ENCODE peak calls at places on chromosomes 16 and 17, in five cellular contexts. One of them, this sample, is unnamed.

GRCh38 chr17:64357191-64357981 is 33.3 kb downstream of the PECAM1 start:
- DNase-seq in small intestine: no peak
- DNase-seq in sigmoid colon: peak
- DNase-seq in upper lobe of right lung: peak
- DNase-seq in mesendoderm: peak
- DNase-seq in this sample: peak

GRCh38 chr17:64390066-64390465 is 594 bp downstream of the PECAM1 start:
- DNase-seq in small intestine: no peak
- DNase-seq in sigmoid colon: no peak
- DNase-seq in upper lobe of right lung: no peak
- DNase-seq in mesendoderm: no peak
- DNase-seq in this sample: no peak

GRCh38 chr17:29566473-29567361 is at the start of gene ABHD15:
- DNase-seq in small intestine: peak
- DNase-seq in sigmoid colon: peak
- DNase-seq in upper lobe of right lung: peak
- DNase-seq in mesendoderm: peak
- DNase-seq in this sample: no peak

GRCh38 chr16:54303613-54304012 is 17.0 kb upstream of the IRX3 start:
- DNase-seq in small intestine: no peak
- DNase-seq in sigmoid colon: no peak
- DNase-seq in upper lobe of right lung: no peak
- DNase-seq in mesendoderm: no peak
- DNase-seq in this sample: no peak

GRCh38 chr16:67847064-67847861 is at the start of gene CENPT:
- DNase-seq in small intestine: peak
- DNase-seq in sigmoid colon: peak
- DNase-seq in upper lobe of right lung: peak
- DNase-seq in mesendoderm: peak
- DNase-seq in this sample: no peak

GRCh38 chr17:49557204-49558024 is 18.3 kb upstream of the NXPH3 start:
- DNase-seq in small intestine: peak
- DNase-seq in sigmoid colon: peak
- DNase-seq in upper lobe of right lung: no peak
- DNase-seq in mesendoderm: peak
- DNase-seq in this sample: no peak

GRCh38 chr17:78263736-78264340 is 32.4 kb downstream of the TMEM235 start:
- DNase-seq in small intestine: no peak
- DNase-seq in sigmoid colon: no peak
- DNase-seq in upper lobe of right lung: peak
- DNase-seq in mesendoderm: no peak
- DNase-seq in this sample: no peak

GRCh38 chr17:53628011-53628410 is 194.7 kb upstream of the KIF2B start:
- DNase-seq in small intestine: no peak
- DNase-seq in sigmoid colon: no peak
- DNase-seq in upper lobe of right lung: no peak
- DNase-seq in mesendoderm: no peak
- DNase-seq in this sample: peak

GRCh38 chr17:40447148-40447644 is 3.9 kb downstream of the IGFBP4 start:
- DNase-seq in small intestine: no peak
- DNase-seq in sigmoid colon: peak
- DNase-seq in upper lobe of right lung: no peak
- DNase-seq in mesendoderm: no peak
- DNase-seq in this sample: no peak

GRCh38 chr17:32226881-32227280 is 38.8 kb upstream of the RHBDL3 start:
- DNase-seq in small intestine: no peak
- DNase-seq in sigmoid colon: no peak
- DNase-seq in upper lobe of right lung: no peak
- DNase-seq in mesendoderm: no peak
- DNase-seq in this sample: no peak

GRCh38 chr17:32223703-32224102 is 41.9 kb upstream of the RHBDL3 start:
- DNase-seq in small intestine: no peak
- DNase-seq in sigmoid colon: no peak
- DNase-seq in upper lobe of right lung: no peak
- DNase-seq in mesendoderm: no peak
- DNase-seq in this sample: no peak

GRCh38 chr17:32222621-32223020 is 43.0 kb upstream of the RHBDL3 start:
- DNase-seq in small intestine: no peak
- DNase-seq in sigmoid colon: no peak
- DNase-seq in upper lobe of right lung: no peak
- DNase-seq in mesendoderm: peak
- DNase-seq in this sample: no peak

DNA sequence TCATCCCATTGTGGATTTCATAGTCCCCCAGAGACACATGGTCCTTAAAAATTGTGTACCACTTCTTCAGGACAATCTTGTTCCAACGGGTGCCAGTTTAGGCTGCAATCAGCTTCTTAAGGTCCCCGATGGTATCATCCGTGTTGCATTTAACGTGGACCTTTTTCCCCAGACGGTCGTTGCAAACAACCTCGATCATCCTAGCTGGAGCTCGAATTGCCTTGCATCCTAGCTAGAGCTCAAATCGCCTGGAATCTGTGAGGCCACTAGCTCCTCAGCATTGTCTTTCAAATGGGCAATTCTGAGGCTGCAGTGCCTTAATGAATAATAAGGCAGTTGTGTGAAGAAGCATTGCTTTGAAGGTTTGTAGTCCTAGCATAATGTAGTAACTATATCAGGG is 37.7 kb upstream of the RHBDL3 start:
- DNase-seq in small intestine: no peak
- DNase-seq in sigmoid colon: no peak
- DNase-seq in upper lobe of right lung: no peak
- DNase-seq in mesendoderm: peak
- DNase-seq in this sample: no peak
- H3K4me3 ChIP-seq in small intestine: no peak
- H3K4me3 ChIP-seq in sigmoid colon: no peak
- H3K4me3 ChIP-seq in upper lobe of right lung: no peak
- H3K4me3 ChIP-seq in mesendoderm: no peak
- H3K4me3 ChIP-seq in this sample: no peak

DNA sequence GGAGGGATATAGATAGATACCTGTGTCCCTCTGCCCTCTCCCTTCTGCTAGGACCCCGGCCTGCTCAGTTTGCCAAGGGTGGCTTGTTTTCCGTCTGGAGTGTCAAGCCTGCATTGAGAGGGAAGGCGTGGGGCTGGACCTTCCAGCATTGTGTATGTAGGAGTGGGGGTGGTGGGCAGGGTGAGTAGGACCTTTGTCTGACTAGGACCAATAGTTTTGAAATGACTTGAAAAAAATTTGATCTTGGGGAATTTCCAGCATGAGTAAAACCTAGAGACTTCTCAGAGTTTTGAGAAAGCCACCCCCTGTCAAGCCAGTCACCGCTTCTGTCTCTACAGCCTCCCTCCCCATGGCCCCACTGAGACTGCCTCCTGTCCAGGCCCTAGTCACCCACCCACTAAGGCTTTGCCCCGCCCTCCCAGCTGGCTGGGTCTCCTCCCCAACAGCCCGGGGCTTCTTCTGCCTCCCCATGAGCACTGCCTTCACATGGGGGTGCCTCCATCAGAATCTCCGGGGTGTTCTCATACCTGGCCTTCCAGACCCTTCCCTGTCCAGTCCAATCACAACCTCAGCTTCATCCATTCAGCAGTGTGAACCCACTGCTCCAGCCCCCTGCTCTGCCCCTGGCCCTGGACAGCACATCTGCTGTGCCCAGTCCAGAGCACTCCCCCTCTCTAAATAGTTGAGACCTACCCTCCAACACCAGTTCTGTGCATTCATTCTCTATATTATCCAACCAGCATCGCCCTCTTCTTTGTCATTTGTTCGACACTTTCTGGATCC is 207.0 kb downstream of the MSI2 start:
- DNase-seq in small intestine: no peak
- DNase-seq in sigmoid colon: no peak
- DNase-seq in upper lobe of right lung: no peak
- DNase-seq in mesendoderm: no peak
- DNase-seq in this sample: no peak
- H3K4me3 ChIP-seq in small intestine: no peak
- H3K4me3 ChIP-seq in sigmoid colon: no peak
- H3K4me3 ChIP-seq in upper lobe of right lung: no peak
- H3K4me3 ChIP-seq in mesendoderm: no peak
- H3K4me3 ChIP-seq in this sample: no peak

GRCh38 chr17:17834974-17835373 is 1.8 kb downstream of the SREBF1 start:
- DNase-seq in small intestine: peak
- DNase-seq in sigmoid colon: no peak
- DNase-seq in upper lobe of right lung: no peak
- DNase-seq in mesendoderm: no peak
- DNase-seq in this sample: no peak
- H3K4me3 ChIP-seq in small intestine: peak
- H3K4me3 ChIP-seq in sigmoid colon: peak
- H3K4me3 ChIP-seq in upper lobe of right lung: peak
- H3K4me3 ChIP-seq in mesendoderm: no peak
- H3K4me3 ChIP-seq in this sample: peak

DNA sequence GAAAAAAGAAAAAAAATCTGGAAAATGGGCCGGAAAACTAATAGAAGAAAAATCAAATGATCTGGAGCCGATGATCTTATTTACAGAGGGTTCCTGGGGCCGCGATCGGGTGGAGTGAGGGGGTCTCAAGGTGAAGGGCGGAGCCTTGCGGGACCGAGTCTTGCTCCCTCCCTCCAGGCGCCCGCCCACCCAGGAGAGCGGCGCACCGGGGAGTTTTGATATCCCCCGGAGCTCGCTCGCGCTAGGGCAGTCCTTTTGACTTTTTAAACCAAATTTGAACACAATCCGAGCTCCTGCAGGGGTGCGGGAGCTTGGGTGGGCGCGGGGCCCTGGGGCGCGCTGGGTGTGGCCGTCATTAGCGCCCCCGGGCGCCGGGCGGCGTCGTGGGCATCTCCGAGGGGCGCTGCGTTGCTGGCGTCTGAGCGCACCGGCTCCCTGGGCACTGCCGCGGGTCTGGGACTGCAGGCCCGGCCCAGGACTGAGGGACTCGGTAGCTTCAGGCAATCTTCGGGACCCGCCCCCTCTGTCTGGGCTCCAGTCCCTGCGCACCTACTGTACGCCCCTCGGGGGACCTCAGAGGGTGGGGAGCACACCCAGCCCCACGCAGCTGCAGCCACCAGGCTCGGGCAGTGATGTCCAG is 10.9 kb downstream of the MAF start:
- DNase-seq in small intestine: no peak
- DNase-seq in sigmoid colon: no peak
- DNase-seq in upper lobe of right lung: no peak
- DNase-seq in mesendoderm: no peak
- DNase-seq in this sample: no peak
- H3K4me3 ChIP-seq in small intestine: peak
- H3K4me3 ChIP-seq in sigmoid colon: peak
- H3K4me3 ChIP-seq in upper lobe of right lung: peak
- H3K4me3 ChIP-seq in mesendoderm: no peak
- H3K4me3 ChIP-seq in this sample: no peak

DNA sequence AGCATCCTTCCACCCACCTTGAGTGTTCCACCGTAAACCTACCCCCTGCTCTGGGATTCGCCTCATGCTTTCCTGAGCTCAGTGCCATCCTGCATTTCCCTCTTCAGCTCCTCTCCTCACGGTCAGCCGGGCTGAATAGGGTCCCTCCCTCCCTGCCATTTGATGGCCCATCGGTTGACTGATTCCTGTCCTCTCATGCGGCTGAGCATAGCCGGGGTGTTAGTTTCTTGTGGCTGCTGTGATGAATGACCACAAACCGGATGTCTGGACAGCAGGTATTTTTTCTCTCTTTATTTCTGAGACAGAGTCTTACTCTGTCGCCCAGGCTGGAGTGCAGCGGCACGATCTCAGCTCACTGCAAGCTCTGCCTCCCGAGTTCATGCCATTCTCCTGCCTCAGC is 44.1 kb upstream of the MGAT5B start:
- DNase-seq in small intestine: no peak
- DNase-seq in sigmoid colon: no peak
- DNase-seq in upper lobe of right lung: no peak
- DNase-seq in mesendoderm: no peak
- DNase-seq in this sample: no peak
- H3K4me3 ChIP-seq in small intestine: no peak
- H3K4me3 ChIP-seq in sigmoid colon: no peak
- H3K4me3 ChIP-seq in upper lobe of right lung: no peak
- H3K4me3 ChIP-seq in mesendoderm: no peak
- H3K4me3 ChIP-seq in this sample: no peak

DNA sequence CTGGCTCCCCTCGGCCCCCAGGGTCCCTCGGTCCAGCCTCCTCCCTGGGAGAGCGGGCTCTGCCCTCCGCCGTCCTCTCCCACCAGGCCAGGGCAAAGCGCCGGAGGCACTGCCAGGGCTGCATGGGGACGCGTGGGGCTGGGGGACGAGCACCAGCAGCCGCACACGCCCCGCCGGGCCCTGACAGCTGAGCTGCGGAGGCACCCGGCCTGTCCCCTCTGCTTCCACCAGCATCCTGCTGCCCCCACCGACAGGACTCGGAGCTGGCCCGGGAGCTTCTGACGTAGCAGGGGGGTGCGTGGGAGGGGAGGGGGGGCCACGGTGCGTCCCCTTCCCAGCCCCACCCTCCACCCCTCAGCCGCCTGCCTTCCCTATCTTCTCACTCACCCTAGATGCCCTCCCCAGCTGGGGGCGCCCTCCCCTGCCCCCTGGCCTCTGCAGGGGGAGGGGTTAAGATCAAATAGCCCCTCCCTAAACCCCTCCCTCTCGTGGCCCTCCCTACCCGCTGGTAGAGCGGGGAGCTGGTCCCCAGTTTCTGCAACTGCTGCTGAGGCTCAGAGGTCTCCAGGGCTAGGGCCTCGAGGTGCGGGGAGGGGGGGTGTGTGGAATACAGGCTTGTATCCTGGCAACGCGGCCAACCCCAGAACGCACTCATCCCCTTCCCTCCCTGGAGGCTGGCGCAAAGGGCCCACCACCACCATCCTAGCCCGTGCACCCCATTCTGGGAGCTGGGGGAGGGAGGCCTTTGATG is 1.1 kb downstream of the SRCIN1 start:
- DNase-seq in small intestine: no peak
- DNase-seq in sigmoid colon: no peak
- DNase-seq in upper lobe of right lung: no peak
- DNase-seq in mesendoderm: peak
- DNase-seq in this sample: no peak
- H3K4me3 ChIP-seq in small intestine: no peak
- H3K4me3 ChIP-seq in sigmoid colon: peak
- H3K4me3 ChIP-seq in upper lobe of right lung: no peak
- H3K4me3 ChIP-seq in mesendoderm: no peak
- H3K4me3 ChIP-seq in this sample: no peak

GRCh38 chr17:47687328-47687690 is 6.7 kb upstream of the TBKBP1 start:
- DNase-seq in small intestine: no peak
- DNase-seq in sigmoid colon: no peak
- DNase-seq in upper lobe of right lung: no peak
- DNase-seq in mesendoderm: no peak
- DNase-seq in this sample: no peak
- H3K4me3 ChIP-seq in small intestine: no peak
- H3K4me3 ChIP-seq in sigmoid colon: no peak
- H3K4me3 ChIP-seq in upper lobe of right lung: no peak
- H3K4me3 ChIP-seq in mesendoderm: no peak
- H3K4me3 ChIP-seq in this sample: no peak

This sample was measured in skeletal muscle cell.